ENCODE peak calls at places on chromosomes 6 and 20, in eight cellular contexts. One of them, this sample, is unnamed.
A peak's percentile ranks its signal among the peaks of the same experiment; 100 is the strongest.

GRCh38 chr20:45843506-45843905 is 9.9 kb downstream of the SNX21 start:
- DNase-seq in dorsolateral prefrontal cortex: no peak
- DNase-seq in adrenal gland: no peak
- DNase-seq in lung microvascular endothelial cell: no peak
- DNase-seq in GM12865: no peak
- DNase-seq in heart right ventricle: no peak
- DNase-seq in iPS-NIHi11: no peak
- DNase-seq in nephron progenitor cell: no peak
- DNase-seq in this sample: no peak

GRCh38 chr6:136795996-136796395 is 3.7 kb upstream of the MAP3K5 start:
- DNase-seq in dorsolateral prefrontal cortex: no peak
- DNase-seq in adrenal gland: no peak
- DNase-seq in lung microvascular endothelial cell: no peak
- DNase-seq in GM12865: no peak
- DNase-seq in heart right ventricle: no peak
- DNase-seq in iPS-NIHi11: no peak
- DNase-seq in nephron progenitor cell: no peak
- DNase-seq in this sample: no peak

GRCh38 chr6:14278000-14278399 is 160.4 kb downstream of the CD83 start:
- DNase-seq in dorsolateral prefrontal cortex: no peak
- DNase-seq in adrenal gland: no peak
- DNase-seq in lung microvascular endothelial cell: no peak
- DNase-seq in GM12865: no peak
- DNase-seq in heart right ventricle: no peak
- DNase-seq in iPS-NIHi11: no peak
- DNase-seq in nephron progenitor cell: no peak
- DNase-seq in this sample: no peak

GRCh38 chr6:117423754-117424153 is 2.0 kb downstream of the ROS1 start:
- DNase-seq in dorsolateral prefrontal cortex: no peak
- DNase-seq in adrenal gland: no peak
- DNase-seq in lung microvascular endothelial cell: no peak
- DNase-seq in GM12865: no peak
- DNase-seq in heart right ventricle: no peak
- DNase-seq in iPS-NIHi11: no peak
- DNase-seq in nephron progenitor cell: no peak
- DNase-seq in this sample: no peak

GRCh38 chr6:154572592-154572991 is 62.1 kb upstream of the CNKSR3 start:
- DNase-seq in dorsolateral prefrontal cortex: no peak
- DNase-seq in adrenal gland: no peak
- DNase-seq in lung microvascular endothelial cell: peak; percentile 1
- DNase-seq in GM12865: no peak
- DNase-seq in heart right ventricle: no peak
- DNase-seq in iPS-NIHi11: no peak
- DNase-seq in nephron progenitor cell: no peak
- DNase-seq in this sample: no peak

GRCh38 chr6:85390105-85390728 is 59.7 kb upstream of the NT5E start:
- DNase-seq in dorsolateral prefrontal cortex: no peak
- DNase-seq in adrenal gland: no peak
- DNase-seq in lung microvascular endothelial cell: peak; percentile 6
- DNase-seq in GM12865: no peak
- DNase-seq in heart right ventricle: no peak
- DNase-seq in iPS-NIHi11: no peak
- DNase-seq in nephron progenitor cell: no peak
- DNase-seq in this sample: no peak

GRCh38 chr20:41359541-41360011 is 7.0 kb downstream of the EMILIN3 start:
- DNase-seq in dorsolateral prefrontal cortex: no peak
- DNase-seq in adrenal gland: no peak
- DNase-seq in lung microvascular endothelial cell: no peak
- DNase-seq in GM12865: no peak
- DNase-seq in heart right ventricle: no peak
- DNase-seq in iPS-NIHi11: no peak
- DNase-seq in nephron progenitor cell: no peak
- DNase-seq in this sample: no peak

GRCh38 chr6:81766482-81767069 is 14.1 kb upstream of the TENT5A start:
- DNase-seq in dorsolateral prefrontal cortex: no peak
- DNase-seq in adrenal gland: no peak
- DNase-seq in lung microvascular endothelial cell: peak; percentile 81
- DNase-seq in GM12865: no peak
- DNase-seq in heart right ventricle: no peak
- DNase-seq in iPS-NIHi11: no peak
- DNase-seq in nephron progenitor cell: no peak
- DNase-seq in this sample: no peak

GRCh38 chr20:42150230-42150629 is 532.1 kb upstream of the CHD6 start:
- DNase-seq in dorsolateral prefrontal cortex: no peak
- DNase-seq in adrenal gland: no peak
- DNase-seq in lung microvascular endothelial cell: no peak
- DNase-seq in GM12865: no peak
- DNase-seq in heart right ventricle: no peak
- DNase-seq in iPS-NIHi11: no peak
- DNase-seq in nephron progenitor cell: no peak
- DNase-seq in this sample: no peak

GRCh38 chr6:155832596-155832995 is 377.0 kb upstream of the NOX3 start:
- DNase-seq in dorsolateral prefrontal cortex: no peak
- DNase-seq in adrenal gland: no peak
- DNase-seq in lung microvascular endothelial cell: peak; percentile 79
- DNase-seq in GM12865: peak; percentile 1
- DNase-seq in heart right ventricle: no peak
- DNase-seq in iPS-NIHi11: no peak
- DNase-seq in nephron progenitor cell: no peak
- DNase-seq in this sample: no peak

GRCh38 chr20:39312107-39312506 is 350.0 kb downstream of the DHX35 start:
- DNase-seq in dorsolateral prefrontal cortex: peak; percentile 62
- DNase-seq in adrenal gland: no peak
- DNase-seq in lung microvascular endothelial cell: no peak
- DNase-seq in GM12865: no peak
- DNase-seq in heart right ventricle: no peak
- DNase-seq in iPS-NIHi11: no peak
- DNase-seq in nephron progenitor cell: no peak
- DNase-seq in this sample: no peak

GRCh38 chr6:131063028-131063763 is at the start of gene EPB41L2:
- DNase-seq in dorsolateral prefrontal cortex: peak; percentile 73
- DNase-seq in adrenal gland: peak; percentile 87
- DNase-seq in lung microvascular endothelial cell: peak; percentile 91
- DNase-seq in GM12865: peak; percentile 91
- DNase-seq in heart right ventricle: peak; percentile 91
- DNase-seq in iPS-NIHi11: peak; percentile 93
- DNase-seq in nephron progenitor cell: peak; percentile 95
- DNase-seq in this sample: peak; percentile 90

GRCh38 chr6:113209315-113209714 is 647.8 kb upstream of the MARCKS start:
- DNase-seq in dorsolateral prefrontal cortex: no peak
- DNase-seq in adrenal gland: no peak
- DNase-seq in lung microvascular endothelial cell: no peak
- DNase-seq in GM12865: no peak
- DNase-seq in heart right ventricle: no peak
- DNase-seq in iPS-NIHi11: peak; percentile 9
- DNase-seq in nephron progenitor cell: no peak
- DNase-seq in this sample: no peak

GRCh38 chr6:72151742-72152141 is 265.4 kb downstream of the RIMS1 start:
- DNase-seq in dorsolateral prefrontal cortex: no peak
- DNase-seq in adrenal gland: no peak
- DNase-seq in lung microvascular endothelial cell: no peak
- DNase-seq in GM12865: no peak
- DNase-seq in heart right ventricle: no peak
- DNase-seq in iPS-NIHi11: peak; percentile 11
- DNase-seq in nephron progenitor cell: no peak
- DNase-seq in this sample: no peak

GRCh38 chr6:163958646-163959045 is 544.1 kb downstream of the QKI start:
- DNase-seq in dorsolateral prefrontal cortex: no peak
- DNase-seq in adrenal gland: no peak
- DNase-seq in lung microvascular endothelial cell: no peak
- DNase-seq in GM12865: peak; percentile 11
- DNase-seq in heart right ventricle: no peak
- DNase-seq in iPS-NIHi11: peak; percentile 53
- DNase-seq in nephron progenitor cell: no peak
- DNase-seq in this sample: no peak

GRCh38 chr6:15322781-15323536 is 77.1 kb downstream of the JARID2 start:
- DNase-seq in dorsolateral prefrontal cortex: no peak
- DNase-seq in adrenal gland: no peak
- DNase-seq in lung microvascular endothelial cell: peak; percentile 26
- DNase-seq in GM12865: no peak
- DNase-seq in heart right ventricle: no peak
- DNase-seq in iPS-NIHi11: no peak
- DNase-seq in nephron progenitor cell: no peak
- DNase-seq in this sample: no peak

GRCh38 chr20:15928946-15929345 is 644.3 kb downstream of the KIF16B start:
- DNase-seq in dorsolateral prefrontal cortex: no peak
- DNase-seq in adrenal gland: no peak
- DNase-seq in lung microvascular endothelial cell: no peak
- DNase-seq in GM12865: no peak
- DNase-seq in heart right ventricle: no peak
- DNase-seq in iPS-NIHi11: no peak
- DNase-seq in nephron progenitor cell: no peak
- DNase-seq in this sample: no peak

GRCh38 chr6:11920566-11920965 is 91.5 kb upstream of the HIVEP1 start:
- DNase-seq in dorsolateral prefrontal cortex: no peak
- DNase-seq in adrenal gland: no peak
- DNase-seq in lung microvascular endothelial cell: no peak
- DNase-seq in GM12865: no peak
- DNase-seq in heart right ventricle: no peak
- DNase-seq in iPS-NIHi11: no peak
- DNase-seq in nephron progenitor cell: no peak
- DNase-seq in this sample: no peak

GRCh38 chr6:136613477-136613876 is 63.3 kb upstream of the MAP7 start:
- DNase-seq in dorsolateral prefrontal cortex: no peak
- DNase-seq in adrenal gland: no peak
- DNase-seq in lung microvascular endothelial cell: no peak
- DNase-seq in GM12865: no peak
- DNase-seq in heart right ventricle: no peak
- DNase-seq in iPS-NIHi11: no peak
- DNase-seq in nephron progenitor cell: no peak
- DNase-seq in this sample: no peak

GRCh38 chr6:151413372-151414145 is 22.2 kb upstream of the ZBTB2 start:
- DNase-seq in dorsolateral prefrontal cortex: no peak
- DNase-seq in adrenal gland: no peak
- DNase-seq in lung microvascular endothelial cell: no peak
- DNase-seq in GM12865: no peak
- DNase-seq in heart right ventricle: no peak
- DNase-seq in iPS-NIHi11: no peak
- DNase-seq in nephron progenitor cell: no peak
- DNase-seq in this sample: no peak

GRCh38 chr6:166046232-166046631 is 121.4 kb downstream of the TBXT start:
- DNase-seq in dorsolateral prefrontal cortex: no peak
- DNase-seq in adrenal gland: no peak
- DNase-seq in lung microvascular endothelial cell: peak; percentile 39
- DNase-seq in GM12865: no peak
- DNase-seq in heart right ventricle: no peak
- DNase-seq in iPS-NIHi11: peak; percentile 21
- DNase-seq in nephron progenitor cell: no peak
- DNase-seq in this sample: no peak

GRCh38 chr20:31948008-31948407 is 3.8 kb downstream of the PDRG1 start:
- DNase-seq in dorsolateral prefrontal cortex: no peak
- DNase-seq in adrenal gland: no peak
- DNase-seq in lung microvascular endothelial cell: no peak
- DNase-seq in GM12865: no peak
- DNase-seq in heart right ventricle: no peak
- DNase-seq in iPS-NIHi11: no peak
- DNase-seq in nephron progenitor cell: no peak
- DNase-seq in this sample: no peak

GRCh38 chr6:131101911-131102680 is 33.2 kb upstream of the AKAP7 start:
- DNase-seq in dorsolateral prefrontal cortex: no peak
- DNase-seq in adrenal gland: no peak
- DNase-seq in lung microvascular endothelial cell: no peak
- DNase-seq in GM12865: no peak
- DNase-seq in heart right ventricle: no peak
- DNase-seq in iPS-NIHi11: no peak
- DNase-seq in nephron progenitor cell: no peak
- DNase-seq in this sample: no peak

GRCh38 chr6:135358251-135358821 is 139.2 kb downstream of the AHI1 start:
- DNase-seq in dorsolateral prefrontal cortex: no peak
- DNase-seq in adrenal gland: no peak
- DNase-seq in lung microvascular endothelial cell: peak; percentile 77
- DNase-seq in GM12865: no peak
- DNase-seq in heart right ventricle: no peak
- DNase-seq in iPS-NIHi11: no peak
- DNase-seq in nephron progenitor cell: no peak
- DNase-seq in this sample: no peak

GRCh38 chr6:71199796-71200195 is 88.8 kb upstream of the OGFRL1 start:
- DNase-seq in dorsolateral prefrontal cortex: no peak
- DNase-seq in adrenal gland: no peak
- DNase-seq in lung microvascular endothelial cell: no peak
- DNase-seq in GM12865: no peak
- DNase-seq in heart right ventricle: no peak
- DNase-seq in iPS-NIHi11: no peak
- DNase-seq in nephron progenitor cell: no peak
- DNase-seq in this sample: no peak

GRCh38 chr6:26412225-26412624 is 10.2 kb downstream of the BTN3A1 start:
- DNase-seq in dorsolateral prefrontal cortex: no peak
- DNase-seq in adrenal gland: no peak
- DNase-seq in lung microvascular endothelial cell: no peak
- DNase-seq in GM12865: no peak
- DNase-seq in heart right ventricle: no peak
- DNase-seq in iPS-NIHi11: no peak
- DNase-seq in nephron progenitor cell: no peak
- DNase-seq in this sample: no peak

GRCh38 chr6:54301770-54302169 is 6.5 kb upstream of the TINAG start:
- DNase-seq in dorsolateral prefrontal cortex: no peak
- DNase-seq in adrenal gland: no peak
- DNase-seq in lung microvascular endothelial cell: no peak
- DNase-seq in GM12865: no peak
- DNase-seq in heart right ventricle: no peak
- DNase-seq in iPS-NIHi11: no peak
- DNase-seq in nephron progenitor cell: no peak
- DNase-seq in this sample: no peak

GRCh38 chr6:158707120-158707519 is 57.3 kb downstream of the SYTL3 start:
- DNase-seq in dorsolateral prefrontal cortex: peak; percentile 24
- DNase-seq in adrenal gland: peak; percentile 89
- DNase-seq in lung microvascular endothelial cell: peak; percentile 50
- DNase-seq in GM12865: no peak
- DNase-seq in heart right ventricle: peak; percentile 41
- DNase-seq in iPS-NIHi11: peak; percentile 37
- DNase-seq in nephron progenitor cell: no peak
- DNase-seq in this sample: peak; percentile 47

GRCh38 chr20:33522256-33522820 is 32.4 kb downstream of the CBFA2T2 start:
- DNase-seq in dorsolateral prefrontal cortex: no peak
- DNase-seq in adrenal gland: no peak
- DNase-seq in lung microvascular endothelial cell: no peak
- DNase-seq in GM12865: no peak
- DNase-seq in heart right ventricle: no peak
- DNase-seq in iPS-NIHi11: no peak
- DNase-seq in nephron progenitor cell: no peak
- DNase-seq in this sample: no peak

GRCh38 chr6:165884813-165885765 is 222.0 kb upstream of the PDE10A start:
- DNase-seq in dorsolateral prefrontal cortex: peak; percentile 80
- DNase-seq in adrenal gland: peak; percentile 83
- DNase-seq in lung microvascular endothelial cell: peak; percentile 52
- DNase-seq in GM12865: peak; percentile 79
- DNase-seq in heart right ventricle: peak; percentile 82
- DNase-seq in iPS-NIHi11: peak; percentile 86
- DNase-seq in nephron progenitor cell: peak; percentile 92
- DNase-seq in this sample: peak; percentile 76

GRCh38 chr6:139349464-139350020 is 24.9 kb downstream of the CITED2 start:
- DNase-seq in dorsolateral prefrontal cortex: no peak
- DNase-seq in adrenal gland: no peak
- DNase-seq in lung microvascular endothelial cell: no peak
- DNase-seq in GM12865: no peak
- DNase-seq in heart right ventricle: no peak
- DNase-seq in iPS-NIHi11: peak; percentile 23
- DNase-seq in nephron progenitor cell: no peak
- DNase-seq in this sample: no peak

GRCh38 chr6:68757821-68758220 is 122.7 kb downstream of the ADGRB3 start:
- DNase-seq in dorsolateral prefrontal cortex: no peak
- DNase-seq in adrenal gland: no peak
- DNase-seq in lung microvascular endothelial cell: no peak
- DNase-seq in GM12865: no peak
- DNase-seq in heart right ventricle: no peak
- DNase-seq in iPS-NIHi11: no peak
- DNase-seq in nephron progenitor cell: no peak
- DNase-seq in this sample: no peak

GRCh38 chr20:45311589-45312211 is 3.6 kb upstream of the MATN4 start:
- DNase-seq in dorsolateral prefrontal cortex: peak; percentile 43
- DNase-seq in adrenal gland: peak; percentile 47
- DNase-seq in lung microvascular endothelial cell: peak; percentile 54
- DNase-seq in GM12865: peak; percentile 68
- DNase-seq in heart right ventricle: peak; percentile 61
- DNase-seq in iPS-NIHi11: peak; percentile 93
- DNase-seq in nephron progenitor cell: peak; percentile 81
- DNase-seq in this sample: peak; percentile 82

GRCh38 chr6:26031151-26031594 is 56.1 kb upstream of the HFE start:
- DNase-seq in dorsolateral prefrontal cortex: no peak
- DNase-seq in adrenal gland: no peak
- DNase-seq in lung microvascular endothelial cell: no peak
- DNase-seq in GM12865: no peak
- DNase-seq in heart right ventricle: no peak
- DNase-seq in iPS-NIHi11: no peak
- DNase-seq in nephron progenitor cell: no peak
- DNase-seq in this sample: no peak